ENCODE peak calls at places on chromosomes 2 and 18, in seven cellular contexts. T is amniotic stem cell; B is LoVo; S is activated CD4-positive, alpha-beta T cell treated with anti-CD3 and anti-CD28 coated beads for 1 hour; F is foreskin fibroblast; G is stimulated activated CD4-positive, alpha-beta T cell treated with anti-CD3 and anti-CD28 coated beads, Interleukin-1b, Interleukin-23, amount 100 ng/mL, for 48 hours; A is activated CD8-positive, alpha-beta memory T cell treated with anti-CD3 and anti-CD28 coated beads, Interleukin-2, amount 10 ng/mL, durations not matched to agents 7 days and 5 days. X is an unnamed sample.

GRCh38 chr18:31538837-31539236 is 40.9 kb downstream of the DSG2 start:
- DNase-seq in T (no peak), B (no peak), S (no peak), F (no peak), G (no peak), A (no peak), X (no peak)

GRCh38 chr2:217223222-217223930 is 363.5 kb upstream of the TNP1 start:
- DNase-seq in T (peak; percentile 36), B (no peak), S (no peak), F (peak; percentile 84), G (peak; percentile 67), A (peak; percentile 85), X (peak; percentile 58)

GRCh38 chr2:195899226-195899625 is 169.4 kb downstream of the DNAH7 start:
- DNase-seq in T (no peak), B (no peak), S (no peak), F (peak; percentile 7), G (no peak), A (no peak), X (no peak)

GRCh38 chr2:232494542-232494941 is 6.9 kb upstream of the ECEL1 start:
- DNase-seq in T (no peak), B (no peak), S (no peak), F (no peak), G (no peak), A (no peak), X (no peak)

GRCh38 chr2:42978175-42978886 is 185.9 kb upstream of the HAAO start:
- DNase-seq in T (no peak), B (no peak), S (no peak), F (no peak), G (no peak), A (no peak), X (no peak)

GRCh38 chr2:27959496-27959895 is 69.0 kb downstream of the BABAM2 start:
- DNase-seq in T (no peak), B (no peak), S (no peak), F (peak; percentile 58), G (no peak), A (no peak), X (no peak)

GRCh38 chr2:113826346-113827285 is 63.3 kb upstream of the ACTR3 start:
- DNase-seq in T (no peak), B (no peak), S (no peak), F (no peak), G (no peak), A (no peak), X (no peak)

GRCh38 chr2:9138507-9139085 is 68.0 kb upstream of the ASAP2 start:
- DNase-seq in T (no peak), B (no peak), S (no peak), F (no peak), G (no peak), A (no peak), X (peak; percentile 13)

GRCh38 chr2:31578316-31578715 is 2.4 kb downstream of the SRD5A2 start:
- DNase-seq in T (no peak), B (no peak), S (no peak), F (no peak), G (no peak), A (no peak), X (no peak)

GRCh38 chr2:71696381-71696780 is 243.0 kb downstream of the DYSF start:
- DNase-seq in T (no peak), B (no peak), S (no peak), F (no peak), G (no peak), A (no peak), X (no peak)

X was measured in stimulated activated naive CD8-positive, alpha-beta T cell treated with anti-CD3 and anti-CD28 coated beads, Interleukin-15, Interleukin-2, amounts not matched to agents 100 U/mL and 50 U/mL, for 24 hours.